ENCODE peak calls at places on chromosomes 4 and X, in seven cellular contexts. One of them, this sample, is unnamed.

GRCh38 chr4:52836653-52837052 is 25.5 kb upstream of the RASL11B start:
- DNase-seq in cardiac muscle cell: no peak
- DNase-seq in upper lobe of right lung: no peak
- DNase-seq in BE2C: no peak
- DNase-seq in left ventricle myocardium inferior: no peak
- DNase-seq in fibroblast of lung: no peak
- DNase-seq in IMR-90: no peak
- DNase-seq in this sample: no peak

GRCh38 chr4:3288571-3289094 is 4.2 kb upstream of the RGS12 start:
- DNase-seq in cardiac muscle cell: no peak
- DNase-seq in upper lobe of right lung: peak; percentile 53
- DNase-seq in BE2C: no peak
- DNase-seq in left ventricle myocardium inferior: no peak
- DNase-seq in fibroblast of lung: no peak
- DNase-seq in IMR-90: no peak
- DNase-seq in this sample: no peak

GRCh38 chr4:26707342-26707741 is 123.5 kb downstream of the TBC1D19 start:
- DNase-seq in cardiac muscle cell: no peak
- DNase-seq in upper lobe of right lung: no peak
- DNase-seq in BE2C: no peak
- DNase-seq in left ventricle myocardium inferior: no peak
- DNase-seq in fibroblast of lung: no peak
- DNase-seq in IMR-90: no peak
- DNase-seq in this sample: no peak

GRCh38 chr4:131427000-131427399 is 1722.1 kb upstream of the PCDH10 start:
- DNase-seq in cardiac muscle cell: no peak
- DNase-seq in upper lobe of right lung: no peak
- DNase-seq in BE2C: no peak
- DNase-seq in left ventricle myocardium inferior: no peak
- DNase-seq in fibroblast of lung: no peak
- DNase-seq in IMR-90: no peak
- DNase-seq in this sample: no peak

GRCh38 chr4:128228778-128229457 is 58.7 kb downstream of the PGRMC2 start:
- DNase-seq in cardiac muscle cell: peak; percentile 27
- DNase-seq in upper lobe of right lung: no peak
- DNase-seq in BE2C: no peak
- DNase-seq in left ventricle myocardium inferior: no peak
- DNase-seq in fibroblast of lung: peak; percentile 38
- DNase-seq in IMR-90: peak; percentile 62
- DNase-seq in this sample: peak; percentile 19

GRCh38 chr4:87758278-87758677 is 41.1 kb upstream of the IBSP start:
- DNase-seq in cardiac muscle cell: peak; percentile 28
- DNase-seq in upper lobe of right lung: no peak
- DNase-seq in BE2C: no peak
- DNase-seq in left ventricle myocardium inferior: no peak
- DNase-seq in fibroblast of lung: peak; percentile 14
- DNase-seq in IMR-90: no peak
- DNase-seq in this sample: no peak

GRCh38 chrX:55135171-55135570 is 46.4 kb downstream of the PAGE2 start:
- DNase-seq in cardiac muscle cell: peak; percentile 69
- DNase-seq in upper lobe of right lung: no peak
- DNase-seq in BE2C: peak; percentile 42
- DNase-seq in left ventricle myocardium inferior: no peak
- DNase-seq in fibroblast of lung: peak; percentile 39
- DNase-seq in IMR-90: peak; percentile 31
- DNase-seq in this sample: peak; percentile 43

GRCh38 chrX:1576201-1577101 is 15.0 kb upstream of the AKAP17A start:
- DNase-seq in cardiac muscle cell: no peak
- DNase-seq in upper lobe of right lung: peak; percentile 23
- DNase-seq in BE2C: no peak
- DNase-seq in left ventricle myocardium inferior: no peak
- DNase-seq in fibroblast of lung: no peak
- DNase-seq in IMR-90: no peak
- DNase-seq in this sample: no peak

GRCh38 chr4:172998527-172999469 is 169.8 kb upstream of the GALNT7 start:
- DNase-seq in cardiac muscle cell: peak; percentile 66
- DNase-seq in upper lobe of right lung: no peak
- DNase-seq in BE2C: no peak
- DNase-seq in left ventricle myocardium inferior: no peak
- DNase-seq in fibroblast of lung: peak; percentile 78
- DNase-seq in IMR-90: peak; percentile 79
- DNase-seq in this sample: peak; percentile 77

GRCh38 chr4:54525602-54526001 is 132.2 kb upstream of the KIT start:
- DNase-seq in cardiac muscle cell: peak; percentile 95
- DNase-seq in upper lobe of right lung: no peak
- DNase-seq in BE2C: no peak
- DNase-seq in left ventricle myocardium inferior: no peak
- DNase-seq in fibroblast of lung: peak; percentile 38
- DNase-seq in IMR-90: peak; percentile 91
- DNase-seq in this sample: no peak

GRCh38 chrX:22203186-22203585 is 69.5 kb upstream of the CBLL2 start:
- DNase-seq in cardiac muscle cell: no peak
- DNase-seq in upper lobe of right lung: no peak
- DNase-seq in BE2C: no peak
- DNase-seq in left ventricle myocardium inferior: no peak
- DNase-seq in fibroblast of lung: no peak
- DNase-seq in IMR-90: no peak
- DNase-seq in this sample: no peak

GRCh38 chr4:1900087-1900433 is 28.9 kb downstream of the NSD2 start:
- DNase-seq in cardiac muscle cell: no peak
- DNase-seq in upper lobe of right lung: peak; percentile 1
- DNase-seq in BE2C: no peak
- DNase-seq in left ventricle myocardium inferior: no peak
- DNase-seq in fibroblast of lung: no peak
- DNase-seq in IMR-90: no peak
- DNase-seq in this sample: no peak

GRCh38 chr4:140056015-140056414 is 98.0 kb downstream of the MAML3 start:
- DNase-seq in cardiac muscle cell: no peak
- DNase-seq in upper lobe of right lung: no peak
- DNase-seq in BE2C: no peak
- DNase-seq in left ventricle myocardium inferior: no peak
- DNase-seq in fibroblast of lung: no peak
- DNase-seq in IMR-90: no peak
- DNase-seq in this sample: no peak

GRCh38 chr4:82620126-82620525 is 58.3 kb upstream of the TMEM150C start:
- DNase-seq in cardiac muscle cell: no peak
- DNase-seq in upper lobe of right lung: no peak
- DNase-seq in BE2C: peak; percentile 46
- DNase-seq in left ventricle myocardium inferior: no peak
- DNase-seq in fibroblast of lung: no peak
- DNase-seq in IMR-90: no peak
- DNase-seq in this sample: no peak

GRCh38 chr4:77893451-77893850 is 30.8 kb downstream of the MRPL1 start:
- DNase-seq in cardiac muscle cell: no peak
- DNase-seq in upper lobe of right lung: no peak
- DNase-seq in BE2C: no peak
- DNase-seq in left ventricle myocardium inferior: no peak
- DNase-seq in fibroblast of lung: no peak
- DNase-seq in IMR-90: no peak
- DNase-seq in this sample: no peak

GRCh38 chr4:110073045-110073845 is 125.2 kb downstream of the ELOVL6 start:
- DNase-seq in cardiac muscle cell: peak; percentile 68
- DNase-seq in upper lobe of right lung: no peak
- DNase-seq in BE2C: no peak
- DNase-seq in left ventricle myocardium inferior: peak; percentile 29
- DNase-seq in fibroblast of lung: no peak
- DNase-seq in IMR-90: peak; percentile 11
- DNase-seq in this sample: no peak

GRCh38 chrX:40644175-40644574 is 3.2 kb downstream of the CXorf38 start:
- DNase-seq in cardiac muscle cell: peak; percentile 78
- DNase-seq in upper lobe of right lung: no peak
- DNase-seq in BE2C: no peak
- DNase-seq in left ventricle myocardium inferior: no peak
- DNase-seq in fibroblast of lung: peak; percentile 75
- DNase-seq in IMR-90: peak; percentile 54
- DNase-seq in this sample: no peak

GRCh38 chrX:154486396-154487207 is at the start of gene UBL4A:
- DNase-seq in cardiac muscle cell: peak; percentile 75
- DNase-seq in upper lobe of right lung: peak; percentile 89
- DNase-seq in BE2C: peak; percentile 69
- DNase-seq in left ventricle myocardium inferior: peak; percentile 64
- DNase-seq in fibroblast of lung: no peak
- DNase-seq in IMR-90: peak; percentile 11
- DNase-seq in this sample: peak; percentile 49

GRCh38 chrX:25941559-25942250 is 196.4 kb upstream of the MAGEB18 start:
- DNase-seq in cardiac muscle cell: peak; percentile 18
- DNase-seq in upper lobe of right lung: no peak
- DNase-seq in BE2C: no peak
- DNase-seq in left ventricle myocardium inferior: no peak
- DNase-seq in fibroblast of lung: no peak
- DNase-seq in IMR-90: no peak
- DNase-seq in this sample: no peak

GRCh38 chrX:38212246-38212645 is 8.4 kb downstream of the SRPX start:
- DNase-seq in cardiac muscle cell: peak; percentile 77
- DNase-seq in upper lobe of right lung: no peak
- DNase-seq in BE2C: no peak
- DNase-seq in left ventricle myocardium inferior: no peak
- DNase-seq in fibroblast of lung: no peak
- DNase-seq in IMR-90: peak; percentile 32
- DNase-seq in this sample: no peak

GRCh38 chrX:153365670-153366069 is 31.7 kb downstream of the ZNF275 start:
- DNase-seq in cardiac muscle cell: no peak
- DNase-seq in upper lobe of right lung: no peak
- DNase-seq in BE2C: no peak
- DNase-seq in left ventricle myocardium inferior: no peak
- DNase-seq in fibroblast of lung: no peak
- DNase-seq in IMR-90: no peak
- DNase-seq in this sample: no peak

GRCh38 chr4:74548561-74548960 is 103.6 kb downstream of the AREG start:
- DNase-seq in cardiac muscle cell: no peak
- DNase-seq in upper lobe of right lung: no peak
- DNase-seq in BE2C: no peak
- DNase-seq in left ventricle myocardium inferior: no peak
- DNase-seq in fibroblast of lung: no peak
- DNase-seq in IMR-90: no peak
- DNase-seq in this sample: no peak

GRCh38 chr4:4417886-4418285 is 31.0 kb downstream of the NSG1 start:
- DNase-seq in cardiac muscle cell: no peak
- DNase-seq in upper lobe of right lung: peak; percentile 33
- DNase-seq in BE2C: no peak
- DNase-seq in left ventricle myocardium inferior: no peak
- DNase-seq in fibroblast of lung: no peak
- DNase-seq in IMR-90: no peak
- DNase-seq in this sample: no peak

GRCh38 chr4:16227462-16227868 is 1.2 kb upstream of the TAPT1 start:
- DNase-seq in cardiac muscle cell: peak; percentile 44
- DNase-seq in upper lobe of right lung: peak; percentile 65
- DNase-seq in BE2C: no peak
- DNase-seq in left ventricle myocardium inferior: peak; percentile 47
- DNase-seq in fibroblast of lung: peak; percentile 45
- DNase-seq in IMR-90: peak; percentile 30
- DNase-seq in this sample: peak; percentile 42

GRCh38 chrX:92351531-92351930 is 572.4 kb downstream of the PCDH11X start:
- DNase-seq in cardiac muscle cell: no peak
- DNase-seq in upper lobe of right lung: no peak
- DNase-seq in BE2C: no peak
- DNase-seq in left ventricle myocardium inferior: no peak
- DNase-seq in fibroblast of lung: no peak
- DNase-seq in IMR-90: no peak
- DNase-seq in this sample: no peak
- H3K4me1 ChIP-seq in cardiac muscle cell: no peaks in the 10 kb centered on the region
- H3K4me1 ChIP-seq in upper lobe of right lung: no peaks in the 10 kb centered on the region
- H3K4me1 ChIP-seq in BE2C: no peaks in the 10 kb centered on the region
- H3K4me1 ChIP-seq in left ventricle myocardium inferior: no peaks in the 10 kb centered on the region
- H3K4me1 ChIP-seq in fibroblast of lung: no peaks in the 10 kb centered on the region
- H3K4me1 ChIP-seq in IMR-90: no peaks in the 10 kb centered on the region
- H3K4me1 ChIP-seq in this sample: no peaks in the 10 kb centered on the region

DNA sequence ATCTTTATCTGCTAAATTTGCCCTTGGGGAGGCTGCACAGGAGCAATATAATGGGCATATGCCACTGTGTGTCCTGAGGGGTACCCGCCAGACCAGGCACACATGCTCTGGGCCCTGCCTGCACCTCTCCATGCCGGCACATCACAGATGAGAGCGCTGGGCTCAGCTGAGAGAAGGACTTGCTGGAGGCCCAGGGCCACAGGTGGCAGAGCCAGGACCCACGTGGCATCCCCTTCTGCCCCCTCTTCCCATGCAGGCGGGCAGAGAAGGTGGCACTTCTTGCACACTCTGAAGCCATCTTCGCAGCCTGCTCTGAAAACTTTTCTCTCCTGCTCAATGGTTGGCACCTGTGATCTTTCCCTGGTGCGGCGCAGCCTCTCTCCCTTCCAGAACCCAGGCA is 20.1 kb downstream of the CPZ start:
- DNase-seq in cardiac muscle cell: no peak
- DNase-seq in upper lobe of right lung: no peak
- DNase-seq in BE2C: no peak
- DNase-seq in left ventricle myocardium inferior: no peak
- DNase-seq in fibroblast of lung: no peak
- DNase-seq in IMR-90: no peak
- DNase-seq in this sample: no peak
- H3K27me3 ChIP-seq in cardiac muscle cell: no peaks in the 10 kb centered on the region
- H3K27me3 ChIP-seq in upper lobe of right lung: no peaks in the 10 kb centered on the region
- H3K27me3 ChIP-seq in BE2C: peaks cover 3% of the 10 kb centered on the region
- H3K27me3 ChIP-seq in left ventricle myocardium inferior: peaks cover 33% of the 10 kb centered on the region
- H3K27me3 ChIP-seq in fibroblast of lung: no peaks in the 10 kb centered on the region
- H3K27me3 ChIP-seq in IMR-90: no peaks in the 10 kb centered on the region
- H3K27me3 ChIP-seq in this sample: no peaks in the 10 kb centered on the region

GRCh38 chrX:30196322-30196721 is 19.0 kb upstream of the MAGEB2 start:
- DNase-seq in cardiac muscle cell: peak; percentile 6
- DNase-seq in upper lobe of right lung: no peak
- DNase-seq in BE2C: no peak
- DNase-seq in left ventricle myocardium inferior: no peak
- DNase-seq in fibroblast of lung: peak; percentile 1
- DNase-seq in IMR-90: peak; percentile 9
- DNase-seq in this sample: peak; percentile 61
- TF ChIP-seq CTCF in cardiac muscle cell: no peak
- TF ChIP-seq CTCF in upper lobe of right lung: peak; percentile 8
- TF ChIP-seq CTCF in BE2C: no peak
- TF ChIP-seq CTCF in left ventricle myocardium inferior: no peak
- TF ChIP-seq CTCF in fibroblast of lung: no peak
- TF ChIP-seq CTCF in IMR-90: peak; percentile 27
- TF ChIP-seq CTCF in this sample: peak; percentile 58

GRCh38 chr4:83890231-83890630 is 354.3 kb downstream of the GPAT3 start:
- DNase-seq in cardiac muscle cell: no peak
- DNase-seq in upper lobe of right lung: no peak
- DNase-seq in BE2C: no peak
- DNase-seq in left ventricle myocardium inferior: no peak
- DNase-seq in fibroblast of lung: no peak
- DNase-seq in IMR-90: peak; percentile 57
- DNase-seq in this sample: no peak

GRCh38 chr4:83894831-83895230 is 358.9 kb downstream of the GPAT3 start:
- DNase-seq in cardiac muscle cell: no peak
- DNase-seq in upper lobe of right lung: no peak
- DNase-seq in BE2C: no peak
- DNase-seq in left ventricle myocardium inferior: no peak
- DNase-seq in fibroblast of lung: no peak
- DNase-seq in IMR-90: no peak
- DNase-seq in this sample: no peak

GRCh38 chr4:83889802-83890201 is 353.9 kb downstream of the GPAT3 start:
- DNase-seq in cardiac muscle cell: peak; percentile 31
- DNase-seq in upper lobe of right lung: no peak
- DNase-seq in BE2C: no peak
- DNase-seq in left ventricle myocardium inferior: no peak
- DNase-seq in fibroblast of lung: no peak
- DNase-seq in IMR-90: peak; percentile 68
- DNase-seq in this sample: no peak

DNA sequence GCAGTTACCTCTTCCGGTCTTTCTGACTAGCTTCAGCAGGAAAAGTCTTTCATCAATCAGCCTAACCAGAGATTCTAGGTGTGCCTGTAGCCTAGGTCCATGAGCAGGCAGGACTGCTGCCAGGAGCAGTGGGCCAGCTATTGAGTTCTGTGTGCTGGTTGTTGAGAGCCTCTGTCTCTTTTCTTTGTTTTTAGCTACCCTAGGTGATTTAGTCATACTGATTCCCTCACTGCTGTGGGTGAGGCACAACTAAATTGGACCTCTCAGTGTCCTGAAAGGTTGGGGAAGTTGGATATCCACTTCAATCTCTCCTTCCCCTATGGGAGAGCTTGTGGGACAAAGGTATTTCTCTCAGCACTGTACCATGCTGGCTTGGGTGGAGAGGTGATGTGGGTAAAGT is 354.9 kb downstream of the GPAT3 start:
- DNase-seq in cardiac muscle cell: no peak
- DNase-seq in upper lobe of right lung: no peak
- DNase-seq in BE2C: no peak
- DNase-seq in left ventricle myocardium inferior: no peak
- DNase-seq in fibroblast of lung: no peak
- DNase-seq in IMR-90: no peak
- DNase-seq in this sample: no peak
- H3K4me1 ChIP-seq in cardiac muscle cell: no peaks in the 10 kb centered on the region
- H3K4me1 ChIP-seq in upper lobe of right lung: no peaks in the 10 kb centered on the region
- H3K4me1 ChIP-seq in BE2C: no peaks in the 10 kb centered on the region
- H3K4me1 ChIP-seq in left ventricle myocardium inferior: no peaks in the 10 kb centered on the region
- H3K4me1 ChIP-seq in fibroblast of lung: no peaks in the 10 kb centered on the region
- H3K4me1 ChIP-seq in IMR-90: no peaks in the 10 kb centered on the region
- H3K4me1 ChIP-seq in this sample: no peaks in the 10 kb centered on the region